ENCODE peak calls at places on chromosome 2, in ten cellular contexts. A, P, T, O, M, C, E, S, Y and J are unnamed samples.

GRCh38 chr2:239245872-239246701 is 154.7 kb downstream of the HDAC4 start:
- DNase-seq in A (peak; percentile 65), P (peak; percentile 19), T (no peak), O (peak; percentile 67), M (peak; percentile 53), C (no peak), E (no peak), S (no peak), Y (no peak), J (no peak)

GRCh38 chr2:233385489-233386044 is 31.3 kb downstream of the DGKD start:
- DNase-seq in A (no peak), P (peak; percentile 18), T (no peak), O (no peak), M (no peak), C (peak; percentile 62), E (no peak), S (peak; percentile 29), Y (no peak), J (no peak)

GRCh38 chr2:37982147-37982582 is 57.1 kb downstream of the RMDN2 start:
- DNase-seq in A (peak; percentile 76), P (peak; percentile 16), T (no peak), O (peak; percentile 78), M (peak; percentile 74), C (peak; percentile 74), E (peak; percentile 49), S (peak; percentile 82), Y (peak; percentile 48), J (peak; percentile 60)

GRCh38 chr2:128170776-128171175 is 79.8 kb downstream of the UGGT1 start:
- DNase-seq in A (no peak), P (no peak), T (no peak), O (no peak), M (no peak), C (no peak), E (no peak), S (no peak), Y (no peak), J (no peak)

GRCh38 chr2:85216051-85216431 is 82.8 kb downstream of the TCF7L1 start:
- DNase-seq in A (no peak), P (no peak), T (no peak), O (no peak), M (no peak), C (no peak), E (no peak), S (no peak), Y (peak; percentile 17), J (no peak)

GRCh38 chr2:5562865-5563264 is 129.3 kb upstream of the SOX11 start:
- DNase-seq in A (no peak), P (no peak), T (no peak), O (no peak), M (no peak), C (no peak), E (no peak), S (no peak), Y (no peak), J (no peak)

GRCh38 chr2:120990451-120990871 is 254.8 kb downstream of the GLI2 start:
- DNase-seq in A (peak; percentile 64), P (no peak), T (no peak), O (no peak), M (no peak), C (no peak), E (no peak), S (no peak), Y (peak; percentile 22), J (no peak)

GRCh38 chr2:129080715-129081472 is 762.2 kb upstream of the HS6ST1 start:
- DNase-seq in A (no peak), P (no peak), T (no peak), O (no peak), M (no peak), C (no peak), E (no peak), S (no peak), Y (no peak), J (no peak)

GRCh38 chr2:160380613-160381012 is 113.0 kb downstream of the RBMS1 start:
- DNase-seq in A (no peak), P (no peak), T (no peak), O (no peak), M (no peak), C (no peak), E (no peak), S (no peak), Y (no peak), J (no peak)

GRCh38 chr2:157076526-157077161 is 180.9 kb upstream of the GALNT5 start:
- DNase-seq in A (no peak), P (no peak), T (no peak), O (no peak), M (no peak), C (no peak), E (no peak), S (peak; percentile 52), Y (no peak), J (no peak)

GRCh38 chr2:234048049-234048448 is 2.5 kb upstream of the SPP2 start:
- DNase-seq in A (no peak), P (peak; percentile 25), T (no peak), O (no peak), M (no peak), C (no peak), E (no peak), S (no peak), Y (no peak), J (no peak)

GRCh38 chr2:130387804-130388203 is 31.9 kb downstream of the PTPN18 start:
- DNase-seq in A (no peak), P (no peak), T (no peak), O (no peak), M (no peak), C (no peak), E (no peak), S (no peak), Y (no peak), J (no peak)

GRCh38 chr2:47488870-47489584 is 86.1 kb downstream of the MSH2 start:
- DNase-seq in A (peak; percentile 19), P (peak; percentile 89), T (no peak), O (no peak), M (no peak), C (no peak), E (no peak), S (peak; percentile 60), Y (peak; percentile 93), J (no peak)